ENCODE peak calls at places on chromosomes 6 and 20, in four cellular contexts. F is aorta, J is cardiac muscle cell, S is NCI-H187 treated with DMSO at 0.1 percent for 48 hours. A is an unnamed sample.

GRCh38 chr6:22108199-22108598 is 188.6 kb downstream of the PRL start:
- DNase-seq in F (no peak), J (peak), S (no peak), A (peak)

GRCh38 chr20:57910716-57911115 is 200.9 kb upstream of the PMEPA1 start:
- DNase-seq in F (no peak), J (no peak), S (no peak), A (no peak)

GRCh38 chr6:40936810-40937209 is 102.2 kb downstream of the UNC5CL start:
- DNase-seq in F (no peak), J (peak), S (no peak), A (no peak)

GRCh38 chr6:65646494-65647035 is 60.5 kb downstream of the EYS start:
- DNase-seq in F (no peak), J (no peak), S (no peak), A (no peak)

GRCh38 chr20:24894967-24895366 is 54.1 kb upstream of the CST7 start:
- DNase-seq in F (no peak), J (no peak), S (no peak), A (no peak)

GRCh38 chr20:59813126-59813947 is 120.1 kb downstream of the SYCP2 start:
- DNase-seq in F (no peak), J (no peak), S (no peak), A (no peak)

GRCh38 chr6:33213166-33213988 is 5.1 kb downstream of the RING1 start:
- DNase-seq in F (peak), J (peak), S (no peak), A (no peak)

GRCh38 chr20:45518282-45518681 is 2.9 kb upstream of the SPINT3 start:
- DNase-seq in F (no peak), J (no peak), S (no peak), A (no peak)

GRCh38 chr20:14727485-14728170 is 390.2 kb upstream of the FLRT3 start:
- DNase-seq in F (no peak), J (no peak), S (no peak), A (no peak)

GRCh38 chr20:57442160-57442887 is 51.1 kb downstream of the RBM38 start:
- DNase-seq in F (no peak), J (no peak), S (no peak), A (no peak)

GRCh38 chr6:16698988-16699868 is 62.0 kb downstream of the ATXN1 start:
- DNase-seq in F (no peak), J (peak), S (no peak), A (no peak)